ENCODE peak calls at places on chromosomes 12 and 14, in nine cellular contexts. A is prostate gland, K is tibial artery, Y is A549, V is endothelial cell, Q is progenitor cell of endocrine pancreas, F is fibroblast of pulmonary artery, E is Peyer's patch, O is cardiac fibroblast. P is an unnamed sample.

GRCh38 chr14:92931681-92932447 is 8.9 kb downstream of the CHGA start:
- DNase-seq in A (no peak), K (no peak), Y (no peak), V (no peak), Q (no peak), F (no peak), E (no peak), O (no peak), P (no peak)

GRCh38 chr12:67855103-67855502 is 134.1 kb upstream of the IFNG-AS1 start:
- DNase-seq in A (no peak), K (no peak), Y (no peak), V (no peak), Q (no peak), F (no peak), E (no peak), O (peak), P (no peak)

GRCh38 chr12:67982165-67982563 is 7.1 kb upstream of the IFNG-AS1 start:
- DNase-seq in A (no peak), K (no peak), Y (no peak), V (no peak), Q (no peak), F (no peak), E (no peak), O (peak), P (no peak)

GRCh38 chr14:35339761-35340406 is 47.7 kb downstream of the PSMA6 start:
- DNase-seq in A (no peak), K (no peak), Y (no peak), V (no peak), Q (no peak), F (no peak), E (no peak), O (no peak), P (no peak)

GRCh38 chr12:12717586-12718381 is 616 bp downstream of the CDKN1B start:
- DNase-seq in A (no peak), K (peak), Y (peak), V (peak), Q (peak), F (no peak), E (peak), O (peak), P (no peak)

GRCh38 chr14:54697806-54698205 is 130.9 kb downstream of the SAMD4A start:
- DNase-seq in A (no peak), K (no peak), Y (no peak), V (no peak), Q (no peak), F (no peak), E (no peak), O (no peak), P (no peak)

GRCh38 chr14:99605299-99605961 is 1.4 kb upstream of the CCDC85C start:
- DNase-seq in A (peak), K (peak), Y (peak), V (peak), Q (peak), F (peak), E (peak), O (peak), P (peak)

GRCh38 chr12:127607146-127607725 is 659.7 kb upstream of the TMEM132C start:
- DNase-seq in A (no peak), K (no peak), Y (no peak), V (no peak), Q (no peak), F (no peak), E (no peak), O (no peak), P (no peak)

GRCh38 chr12:49893753-49894752 is 9.6 kb downstream of the FAIM2 start:
- DNase-seq in A (peak), K (no peak), Y (peak), V (no peak), Q (no peak), F (peak), E (peak), O (peak), P (peak)

GRCh38 chr12:5960783-5961182 is 15.7 kb upstream of the ANO2 start:
- DNase-seq in A (no peak), K (no peak), Y (no peak), V (no peak), Q (no peak), F (no peak), E (no peak), O (no peak), P (no peak)

GRCh38 chr14:61699092-61699491 is 3.8 kb downstream of the HIF1A start:
- DNase-seq in A (no peak), K (no peak), Y (no peak), V (no peak), Q (no peak), F (peak), E (no peak), O (peak), P (no peak)

GRCh38 chr12:130804216-130804615 is 34.8 kb downstream of the STX2 start:
- DNase-seq in A (no peak), K (no peak), Y (no peak), V (no peak), Q (no peak), F (no peak), E (no peak), O (peak), P (no peak)

GRCh38 chr12:45268672-45269406 is 52.9 kb downstream of the ANO6 start:
- DNase-seq in A (peak), K (peak), Y (peak), V (peak), Q (no peak), F (peak), E (no peak), O (peak), P (peak)

GRCh38 chr12:20778969-20779368 is 31.5 kb upstream of the SLCO1B3 start:
- DNase-seq in A (no peak), K (no peak), Y (no peak), V (no peak), Q (no peak), F (no peak), E (no peak), O (no peak), P (peak)

GRCh38 chr14:35949933-35950332 is 123.8 kb downstream of the BRMS1L start:
- DNase-seq in A (no peak), K (no peak), Y (peak), V (no peak), Q (no peak), F (peak), E (no peak), O (no peak), P (peak)

GRCh38 chr12:108635201-108635996 is 1.7 kb upstream of the SELPLG start:
- DNase-seq in A (no peak), K (no peak), Y (no peak), V (no peak), Q (no peak), F (no peak), E (no peak), O (no peak), P (no peak)

GRCh38 chr14:95398630-95399547 is 79.2 kb upstream of the CLMN start:
- DNase-seq in A (no peak), K (peak), Y (no peak), V (no peak), Q (no peak), F (no peak), E (no peak), O (no peak), P (no peak)

GRCh38 chr12:131033486-131033885 is 79.8 kb downstream of the ADGRD1 start:
- DNase-seq in A (no peak), K (no peak), Y (no peak), V (no peak), Q (no peak), F (no peak), E (no peak), O (no peak), P (no peak)

GRCh38 chr14:61462566-61463195 is 141.3 kb downstream of the PRKCH start:
- DNase-seq in A (no peak), K (no peak), Y (peak), V (no peak), Q (no peak), F (peak), E (no peak), O (peak), P (no peak)

GRCh38 chr12:20625531-20625930 is 69.6 kb upstream of the SLCO1C1 start:
- DNase-seq in A (no peak), K (no peak), Y (no peak), V (no peak), Q (no peak), F (no peak), E (no peak), O (no peak), P (no peak)

GRCh38 chr14:60327447-60328331 is 78.7 kb downstream of the PPM1A start:
- DNase-seq in A (peak), K (no peak), Y (peak), V (peak), Q (peak), F (peak), E (peak), O (no peak), P (peak)

GRCh38 chr12:121240484-121241202 is 30.7 kb downstream of the P2RX4 start:
- DNase-seq in A (peak), K (peak), Y (no peak), V (no peak), Q (no peak), F (peak), E (peak), O (no peak), P (peak)

GRCh38 chr14:61860294-61860918 is 98.2 kb downstream of the SNAPC1 start:
- DNase-seq in A (no peak), K (peak), Y (peak), V (peak), Q (no peak), F (peak), E (no peak), O (peak), P (peak)

GRCh38 chr12:724194-724855 is 28.1 kb upstream of the WNK1 start:
- DNase-seq in A (no peak), K (no peak), Y (peak), V (no peak), Q (no peak), F (no peak), E (no peak), O (peak), P (no peak)

GRCh38 chr12:85527192-85527591 is 247.2 kb downstream of the ALX1 start:
- DNase-seq in A (no peak), K (no peak), Y (no peak), V (no peak), Q (no peak), F (no peak), E (no peak), O (no peak), P (no peak)

GRCh38 chr14:105711841-105712460 is 185.6 kb downstream of the TMEM121 start:
- DNase-seq in A (no peak), K (no peak), Y (no peak), V (no peak), Q (no peak), F (no peak), E (no peak), O (no peak), P (no peak)

GRCh38 chr12:27164330-27165045 is 79.6 kb upstream of the STK38L start:
- DNase-seq in A (no peak), K (no peak), Y (no peak), V (no peak), Q (no peak), F (no peak), E (no peak), O (no peak), P (no peak)

GRCh38 chr14:34713681-34714319 is 593 bp downstream of the CFL2 start:
- DNase-seq in A (peak), K (peak), Y (peak), V (no peak), Q (no peak), F (peak), E (no peak), O (peak), P (peak)

GRCh38 chr12:129052373-129052772 is 199.1 kb downstream of the GLT1D1 start:
- DNase-seq in A (no peak), K (no peak), Y (no peak), V (no peak), Q (no peak), F (no peak), E (no peak), O (no peak), P (no peak)

DNA sequence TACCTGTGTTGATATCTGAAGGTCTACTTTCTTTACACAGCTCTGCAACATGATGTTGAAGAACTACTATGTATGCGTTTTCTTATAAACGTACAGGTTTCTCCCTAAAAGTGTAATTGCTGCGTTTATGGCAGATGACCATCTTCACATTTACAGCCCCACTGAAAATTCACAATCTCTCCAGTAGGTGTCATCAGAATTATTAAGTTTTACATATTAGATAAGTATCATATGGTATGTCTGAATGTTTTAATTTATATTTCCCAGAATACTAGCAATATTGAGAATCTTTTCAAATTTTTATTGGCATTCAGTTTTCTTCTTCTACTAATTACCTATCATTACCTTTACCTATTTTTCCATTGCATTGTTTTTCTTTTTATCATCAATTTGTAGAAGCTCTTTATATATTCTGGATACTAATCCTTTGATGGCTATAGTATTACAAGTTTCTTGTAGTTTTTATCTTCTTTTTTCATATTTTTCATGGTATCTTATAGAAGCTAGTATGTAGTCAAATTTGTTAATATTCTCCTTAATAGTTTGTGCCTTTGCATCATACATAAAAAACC is 123.5 kb downstream of the CAPZA3 start:
- DNase-seq in A (no peak), K (no peak), Y (peak), V (no peak), Q (no peak), F (peak), E (no peak), O (peak), P (no peak)
- TF ChIP-seq CTCF in A (peak), K (no peak), Y (peak), V (peak), Q (peak), F (peak), E (peak), O (peak), P (peak)

DNA sequence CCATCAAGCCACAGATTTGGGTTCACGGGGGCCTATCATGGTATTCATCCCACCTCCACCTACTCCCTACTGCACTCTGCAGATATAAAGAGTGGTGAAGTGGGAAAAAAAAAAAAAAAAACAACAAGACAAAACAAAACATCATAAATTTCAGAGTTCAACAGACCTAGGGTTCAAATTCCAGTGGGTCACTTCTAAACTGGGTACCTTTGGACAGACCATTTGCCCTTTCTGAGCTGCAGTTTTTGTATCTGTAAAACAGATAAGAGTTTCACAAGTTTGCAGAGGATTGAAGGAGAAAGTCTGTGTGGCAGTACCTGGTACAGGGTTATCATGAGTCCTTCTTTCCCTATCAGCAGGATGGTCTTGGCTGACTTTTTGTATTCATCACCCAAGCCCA is 211.2 kb upstream of the EEA1 start:
- DNase-seq in A (no peak), K (no peak), Y (no peak), V (no peak), Q (no peak), F (no peak), E (no peak), O (no peak), P (no peak)
- TF ChIP-seq CTCF in A (no peak), K (no peak), Y (no peak), V (no peak), Q (no peak), F (no peak), E (no peak), O (no peak), P (no peak)

GRCh38 chr14:32013083-32013482 is 64.0 kb upstream of the ARHGAP5 start:
- DNase-seq in A (no peak), K (no peak), Y (peak), V (no peak), Q (no peak), F (no peak), E (no peak), O (no peak), P (no peak)
- TF ChIP-seq CTCF in A (no peak), K (no peak), Y (no peak), V (no peak), Q (peak), F (peak), E (no peak), O (no peak), P (no peak)

DNA sequence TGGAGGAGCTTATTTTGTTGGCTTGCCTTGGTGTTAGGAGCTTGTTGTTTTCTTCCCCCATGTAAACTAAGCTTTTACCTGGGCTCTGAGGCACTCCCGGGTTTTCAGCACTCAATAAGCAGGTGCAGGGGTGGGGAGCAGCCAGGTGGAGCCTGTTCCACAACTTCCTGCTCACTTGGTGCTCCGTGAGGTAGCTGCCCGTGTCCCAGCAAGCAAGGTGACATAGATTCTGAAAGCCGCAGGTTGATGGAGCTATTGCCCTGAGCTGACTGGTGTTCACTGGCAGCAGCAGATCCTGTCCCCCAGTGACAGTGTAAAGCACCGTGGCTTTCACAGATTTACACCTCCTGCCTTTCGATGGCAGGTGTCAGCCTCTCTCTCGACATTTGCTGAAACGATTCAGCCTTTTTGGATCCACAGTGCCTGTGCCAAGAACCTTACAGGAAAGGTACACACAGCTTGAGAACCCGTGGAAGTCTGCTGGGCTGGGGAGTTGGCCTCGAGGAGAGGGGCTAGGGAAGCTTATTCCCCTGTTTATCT is 295.7 kb upstream of the FKBP4 start:
- DNase-seq in A (no peak), K (no peak), Y (no peak), V (no peak), Q (no peak), F (no peak), E (peak), O (no peak), P (peak)
- TF ChIP-seq CTCF in A (no peak), K (no peak), Y (no peak), V (no peak), Q (no peak), F (no peak), E (no peak), O (no peak), P (no peak)

P was measured in stomach.